ENCODE peak calls at places on chromosomes 13 and 19, in nine cellular contexts. Z is A549, K is vagina, G is spleen, W is IMR-90, N is K562, O is body of pancreas, Y is uterus, E is ovary. R is an unnamed sample.

GRCh38 chr19:29685326-29685725 is 20.1 kb downstream of the PLEKHF1 start:
- DNase-seq in W (no peak), K (no peak), Z (no peak), G (peak), Y (no peak), N (no peak), O (no peak), E (no peak), R (no peak)

GRCh38 chr19:43524922-43525835 is 1.8 kb downstream of the ETHE1 start:
- DNase-seq in K (no peak), N (no peak), G (no peak), E (peak), Z (peak), W (peak), Y (peak), O (peak), R (peak)

GRCh38 chr19:6788896-6789295 is 16.4 kb downstream of the VAV1 start:
- DNase-seq in N (no peak), Z (no peak), E (no peak), G (no peak), O (no peak), Y (no peak), W (no peak), K (no peak), R (no peak)

GRCh38 chr13:40801255-40802217 is 12.1 kb downstream of the SLC25A15 start:
- DNase-seq in E (no peak), O (peak), Y (no peak), N (no peak), Z (no peak), W (no peak), K (peak), G (no peak), R (no peak)

GRCh38 chr19:3671680-3672574 is 28.3 kb downstream of the PIP5K1C start:
- DNase-seq in E (peak), Y (peak), O (no peak), K (no peak), Z (no peak), G (no peak), N (peak), W (peak), R (no peak)

GRCh38 chr13:44927953-44928352 is 61.3 kb downstream of the NUFIP1 start:
- DNase-seq in N (no peak), Y (no peak), K (no peak), W (peak), E (no peak), O (no peak), Z (no peak), G (no peak), R (no peak)

GRCh38 chr19:46600393-46601317 is 475 bp upstream of the CALM3 start:
- DNase-seq in Y (peak), E (peak), G (peak), N (peak), O (peak), K (no peak), Z (peak), W (peak), R (peak)

GRCh38 chr19:41299755-41300089 is 10.2 kb upstream of the CCDC97 start:
- DNase-seq in Y (peak), K (no peak), G (no peak), Z (no peak), O (no peak), N (no peak), E (peak), W (peak), R (peak)

GRCh38 chr19:18173572-18174294 is at the start of gene IFI30:
- DNase-seq in N (peak), E (peak), G (peak), K (peak), Y (peak), O (peak), Z (peak), W (no peak), R (peak)

GRCh38 chr19:16087940-16088339 is 11.6 kb downstream of the TPM4 start:
- DNase-seq in W (no peak), E (no peak), O (no peak), K (no peak), N (no peak), G (no peak), Z (no peak), Y (no peak), R (no peak)

GRCh38 chr13:41231786-41232185 is 31.6 kb downstream of the MTRF1 start:
- DNase-seq in W (peak), O (peak), G (no peak), E (no peak), Z (no peak), K (no peak), Y (no peak), N (no peak), R (no peak)

GRCh38 chr13:49828452-49828851 is 36.0 kb upstream of the KPNA3 start:
- DNase-seq in E (no peak), Z (no peak), N (no peak), O (no peak), W (no peak), K (no peak), G (no peak), Y (no peak), R (no peak)

GRCh38 chr13:74930402-74931165 is 551.4 kb downstream of the TBC1D4 start:
- DNase-seq in E (no peak), W (peak), G (no peak), Y (no peak), N (no peak), K (no peak), Z (no peak), O (no peak), R (no peak)

GRCh38 chr13:100089633-100090032 is 740 bp downstream of the PCCA start:
- DNase-seq in N (no peak), E (no peak), Z (no peak), Y (no peak), G (no peak), K (no peak), W (peak), O (no peak), R (no peak)

GRCh38 chr19:43759515-43759914 is 4.8 kb upstream of the SMG9 start:
- DNase-seq in Y (no peak), G (no peak), Z (peak), K (no peak), N (peak), W (peak), O (no peak), E (no peak), R (no peak)

GRCh38 chr13:95862401-95862800 is 185.5 kb downstream of the DNAJC3 start:
- DNase-seq in W (peak), Y (no peak), G (no peak), O (no peak), E (no peak), N (no peak), Z (no peak), K (no peak), R (no peak)

GRCh38 chr13:99859178-99860177 is 112.1 kb downstream of the ZIC5 start:
- DNase-seq in N (no peak), O (no peak), E (no peak), Z (no peak), G (no peak), W (no peak), Y (no peak), K (no peak), R (no peak)

GRCh38 chr13:113526466-113527220 is 36.1 kb upstream of the DCUN1D2 start:
- DNase-seq in K (no peak), W (no peak), N (no peak), E (no peak), O (no peak), G (peak), Y (no peak), Z (no peak), R (no peak)

DNA sequence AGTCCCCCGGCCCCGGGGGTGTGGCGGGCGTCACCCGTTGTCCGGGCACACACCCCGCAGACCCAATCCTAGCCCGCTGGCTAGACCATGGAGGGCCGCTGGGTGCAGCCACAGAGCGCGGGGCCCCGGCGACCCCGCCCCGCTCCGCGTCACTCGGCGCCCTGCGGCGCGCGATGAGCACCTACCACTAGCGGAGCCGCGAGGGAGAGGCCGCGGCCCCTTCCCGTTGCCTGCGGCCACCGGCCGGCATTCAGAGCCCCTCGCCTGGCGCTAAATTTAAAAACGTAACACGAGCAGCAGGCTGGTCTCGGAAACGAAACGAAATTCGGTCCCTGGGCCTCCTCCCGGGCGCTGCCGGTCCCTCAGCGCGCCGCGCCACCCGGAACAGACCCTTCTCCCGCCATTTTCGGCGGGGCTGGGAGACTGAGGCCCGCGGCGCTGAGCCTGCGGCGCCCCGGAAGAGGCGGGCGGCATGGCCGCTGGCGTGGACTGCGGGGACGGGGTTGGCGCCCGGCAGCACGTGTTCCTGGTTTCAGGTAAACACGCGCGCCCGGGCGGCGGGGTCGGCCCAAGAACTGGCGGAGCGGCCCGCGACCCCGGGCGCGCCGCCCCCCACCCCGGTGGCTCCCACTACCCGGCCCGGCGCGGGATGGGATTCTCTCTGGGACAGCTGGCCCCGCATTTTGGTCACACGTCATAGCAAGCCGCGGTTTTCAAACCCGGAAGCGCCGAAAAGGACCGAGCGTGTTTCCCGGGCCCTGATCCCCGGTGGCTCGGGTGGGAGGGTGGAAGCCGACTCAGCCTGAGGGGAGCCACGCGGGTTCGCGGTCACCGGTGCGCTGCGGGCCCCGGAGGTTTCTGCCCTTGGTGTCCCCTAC is at the start of gene RNASEH2B:
- DNase-seq in E (peak), O (peak), Z (peak), W (peak), G (peak), N (peak), Y (peak), K (no peak), R (peak)
- TF ChIP-seq CTCF in E (no peak), O (no peak), Z (no peak), W (no peak), G (no peak), N (no peak), Y (no peak), K (no peak), R (no peak)

DNA sequence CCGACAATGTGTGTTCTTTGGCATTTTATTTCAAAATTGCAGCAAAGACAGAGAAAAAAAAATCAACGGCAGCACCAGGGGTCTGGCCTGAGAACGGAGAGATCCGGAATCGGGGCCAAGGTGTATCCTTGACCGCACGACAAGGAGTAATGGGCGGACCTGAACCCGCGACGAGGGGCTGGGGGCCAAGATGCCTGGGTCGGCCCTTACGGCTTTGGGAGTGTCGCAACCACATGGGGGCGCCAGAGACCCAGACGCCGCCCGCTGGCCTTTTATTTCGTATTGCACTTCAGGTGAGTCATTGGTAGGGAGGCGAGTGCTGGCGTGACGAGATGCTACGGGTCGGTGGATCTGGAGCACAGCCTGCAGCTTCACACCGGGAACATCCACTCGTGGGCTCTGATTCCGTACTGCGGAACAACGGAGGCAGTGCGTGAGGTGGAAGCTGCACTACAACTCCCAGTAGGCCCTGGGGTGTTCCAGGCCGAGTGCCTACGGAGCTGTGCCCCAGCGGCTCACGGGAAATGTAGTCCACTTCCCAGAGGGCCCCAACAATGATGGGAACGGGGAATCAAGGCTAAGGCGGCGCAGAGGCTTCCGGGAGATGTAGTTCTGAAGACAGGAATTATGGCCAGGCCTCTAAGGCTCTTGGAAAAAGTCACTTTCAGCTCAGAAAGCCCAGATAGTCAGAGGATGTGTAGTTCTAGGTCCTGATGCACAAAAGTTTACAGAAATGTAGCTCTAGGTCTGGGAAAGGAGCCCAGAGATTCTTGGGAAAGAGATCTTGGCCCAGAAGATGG is 15.6 kb downstream of the BCAT2 start:
- DNase-seq in W (peak), E (peak), G (peak), Y (peak), O (peak), K (no peak), N (peak), Z (peak), R (peak)
- TF ChIP-seq POLR2A in W (no peak), E (peak), G (no peak), Y (no peak), O (no peak), K (no peak), N (peak), Z (no peak), R (no peak)

GRCh38 chr19:11598103-11598483 is 810 bp downstream of the ZNF627 start:
- DNase-seq in K (no peak), Y (no peak), G (no peak), E (no peak), W (no peak), Z (no peak), N (no peak), O (no peak), R (no peak)
- H3K27ac ChIP-seq in K (peak), Y (peak), G (peak), E (no peak), W (peak), Z (peak), N (peak), O (no peak), R (peak)

GRCh38 chr19:13839193-13839937 is 37.6 kb upstream of the NANOS3 start:
- DNase-seq in W (peak), O (peak), Y (peak), G (peak), Z (peak), K (no peak), N (peak), E (peak), R (peak)
- TF ChIP-seq CTCF in W (peak), O (no peak), Y (no peak), G (no peak), Z (no peak), K (no peak), N (peak), E (no peak), R (no peak)

GRCh38 chr13:33262554-33262953 is 23.0 kb downstream of the STARD13 start:
- DNase-seq in E (no peak), G (no peak), Z (no peak), N (no peak), K (no peak), O (no peak), Y (no peak), W (no peak), R (no peak)

GRCh38 chr13:33263484-33263883 is 22.1 kb downstream of the STARD13 start:
- DNase-seq in O (no peak), Z (no peak), Y (no peak), E (no peak), N (no peak), G (no peak), W (no peak), K (no peak), R (no peak)

GRCh38 chr13:33262997-33263396 is 22.6 kb downstream of the STARD13 start:
- DNase-seq in K (no peak), E (no peak), O (no peak), G (no peak), W (no peak), Z (no peak), Y (no peak), N (no peak), R (no peak)

GRCh38 chr13:33261426-33262068 is 24.0 kb downstream of the STARD13 start:
- DNase-seq in G (no peak), Y (peak), N (no peak), W (peak), K (no peak), O (no peak), Z (no peak), E (no peak), R (no peak)

GRCh38 chr13:33262069-33262487 is 23.5 kb downstream of the STARD13 start:
- DNase-seq in Y (peak), O (no peak), E (no peak), W (peak), Z (no peak), G (no peak), K (no peak), N (no peak), R (no peak)
- TF ChIP-seq POLR2A in Y (no peak), O (no peak), E (no peak), W (no peak), Z (no peak), G (no peak), K (no peak), N (no peak), R (no peak)

DNA sequence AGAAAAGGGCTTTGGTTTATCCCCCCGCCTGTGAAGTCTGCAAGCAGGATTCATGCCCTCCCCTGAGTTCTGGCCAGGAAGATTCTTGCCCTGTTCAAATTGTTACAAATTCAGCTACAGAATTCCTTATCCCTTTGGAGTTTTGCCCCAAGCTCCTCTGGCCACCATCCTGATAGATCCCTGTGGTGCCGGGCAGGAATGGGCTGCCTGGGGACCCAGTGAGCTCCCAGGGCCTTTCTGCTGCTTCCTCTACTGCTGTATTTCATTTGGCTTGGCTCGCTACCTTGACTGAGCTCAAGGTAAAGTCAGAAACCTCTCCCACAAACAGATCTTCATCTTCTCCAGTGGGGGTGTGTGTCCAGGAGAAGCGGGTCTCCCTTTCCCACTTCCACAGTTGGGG is 194.6 kb upstream of the NBEA start:
- DNase-seq in N (no peak), Z (no peak), E (peak), W (no peak), O (no peak), G (no peak), K (no peak), Y (no peak), R (no peak)
- H3K27ac ChIP-seq in N (no peak), Z (no peak), E (peak), W (no peak), O (no peak), G (no peak), K (peak), Y (peak), R (peak)

R was measured in gastrocnemius medialis.